ENCODE peak calls at places on chromosomes 11 and 22, in seven cellular contexts. Q is endothelial cell of umbilical vein, I is uterus, E is IMR-90, A is sigmoid colon, H is tibial nerve, M is stomach. Y is an unnamed sample.

GRCh38 chr11:128095459-128096096 is 491.8 kb downstream of the ETS1 start:
- DNase-seq in Q (peak), I (no peak), E (peak), A (no peak), H (no peak), M (no peak), Y (no peak)

GRCh38 chr11:119153049-119153818 is 4.4 kb downstream of the ABCG4 start:
- DNase-seq in Q (no peak), I (no peak), E (no peak), A (no peak), H (no peak), M (no peak), Y (no peak)

GRCh38 chr11:29319231-29319630 is 697.6 kb downstream of the KCNA4 start:
- DNase-seq in Q (no peak), I (no peak), E (peak), A (no peak), H (no peak), M (no peak), Y (no peak)

GRCh38 chr11:65060913-65061408 is 2.6 kb upstream of the NAALADL1 start:
- DNase-seq in Q (peak), I (no peak), E (no peak), A (no peak), H (no peak), M (no peak), Y (no peak)

GRCh38 chr11:69104212-69104855 is 51.4 kb upstream of the SMIM38 start:
- DNase-seq in Q (no peak), I (no peak), E (no peak), A (no peak), H (no peak), M (no peak), Y (no peak)

GRCh38 chr11:108160970-108161566 is 39.7 kb downstream of the ACAT1 start:
- DNase-seq in Q (no peak), I (no peak), E (no peak), A (no peak), H (no peak), M (no peak), Y (no peak)

GRCh38 chr11:85826096-85826855 is 15.3 kb upstream of the SYTL2 start:
- DNase-seq in Q (peak), I (peak), E (peak), A (no peak), H (peak), M (no peak), Y (peak)

GRCh38 chr22:39534591-39535301 is 2.2 kb upstream of the RPS19BP1 start:
- DNase-seq in Q (peak), I (peak), E (peak), A (peak), H (peak), M (peak), Y (peak)

GRCh38 chr11:27362032-27362431 is 983 bp downstream of the CCDC34 start:
- DNase-seq in Q (no peak), I (no peak), E (no peak), A (no peak), H (no peak), M (no peak), Y (no peak)

GRCh38 chr11:116862101-116862637 is 24.7 kb upstream of the APOA1 start:
- DNase-seq in Q (no peak), I (no peak), E (no peak), A (no peak), H (no peak), M (no peak), Y (no peak)

GRCh38 chr11:57597971-57598830 is 716 bp downstream of the SERPING1 start:
- DNase-seq in Q (no peak), I (peak), E (peak), A (peak), H (peak), M (peak), Y (peak)

GRCh38 chr11:40130427-40130826 is 1329.0 kb downstream of the LRRC4C start:
- DNase-seq in Q (no peak), I (no peak), E (no peak), A (no peak), H (no peak), M (no peak), Y (peak)

GRCh38 chr11:113723706-113724246 is 17.7 kb upstream of the TMPRSS5 start:
- DNase-seq in Q (no peak), I (no peak), E (no peak), A (no peak), H (no peak), M (no peak), Y (no peak)

GRCh38 chr11:62545437-62546243 is 966 bp downstream of the AHNAK start:
- DNase-seq in Q (peak), I (peak), E (peak), A (peak), H (peak), M (peak), Y (peak)

GRCh38 chr11:105860105-105860504 is 161.9 kb downstream of the MSANTD4 start:
- DNase-seq in Q (no peak), I (no peak), E (no peak), A (no peak), H (no peak), M (no peak), Y (no peak)
- H3K4me3 ChIP-seq in Q (no peak), I (no peak), E (no peak), A (no peak), H (no peak), M (no peak), Y (no peak)

GRCh38 chr11:2792376-2793250 is 92.8 kb upstream of the KCNQ1OT1 start:
- DNase-seq in Q (no peak), I (peak), E (no peak), A (peak), H (no peak), M (peak), Y (no peak)
- TF ChIP-seq POLR2A in Q (no peak), I (no peak), E (no peak), A (no peak), H (no peak), M (no peak), Y (no peak)

DNA sequence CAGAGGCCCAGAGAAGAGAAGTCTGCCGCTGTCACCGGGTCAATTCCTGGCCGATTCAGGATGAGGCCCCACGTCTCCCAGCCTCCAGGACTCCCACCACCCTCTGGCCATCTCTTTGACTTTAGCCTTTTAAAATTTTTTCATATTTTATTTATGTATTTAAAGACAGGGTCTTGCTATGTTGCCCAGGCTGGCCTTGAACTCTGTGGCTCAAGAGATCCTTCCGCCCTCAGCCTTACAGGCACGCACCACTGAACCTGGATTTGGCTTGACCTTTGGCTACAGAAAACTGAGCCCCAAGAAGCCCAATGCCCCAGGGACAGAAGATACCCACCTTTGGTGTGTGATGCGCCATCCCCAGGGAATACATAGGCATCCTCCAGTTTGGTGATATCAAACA is 3.9 kb downstream of the POLR3H start:
- DNase-seq in Q (no peak), I (no peak), E (no peak), A (no peak), H (no peak), M (no peak), Y (no peak)
- H3K4me3 ChIP-seq in Q (no peak), I (no peak), E (no peak), A (no peak), H (no peak), M (no peak), Y (no peak)

DNA sequence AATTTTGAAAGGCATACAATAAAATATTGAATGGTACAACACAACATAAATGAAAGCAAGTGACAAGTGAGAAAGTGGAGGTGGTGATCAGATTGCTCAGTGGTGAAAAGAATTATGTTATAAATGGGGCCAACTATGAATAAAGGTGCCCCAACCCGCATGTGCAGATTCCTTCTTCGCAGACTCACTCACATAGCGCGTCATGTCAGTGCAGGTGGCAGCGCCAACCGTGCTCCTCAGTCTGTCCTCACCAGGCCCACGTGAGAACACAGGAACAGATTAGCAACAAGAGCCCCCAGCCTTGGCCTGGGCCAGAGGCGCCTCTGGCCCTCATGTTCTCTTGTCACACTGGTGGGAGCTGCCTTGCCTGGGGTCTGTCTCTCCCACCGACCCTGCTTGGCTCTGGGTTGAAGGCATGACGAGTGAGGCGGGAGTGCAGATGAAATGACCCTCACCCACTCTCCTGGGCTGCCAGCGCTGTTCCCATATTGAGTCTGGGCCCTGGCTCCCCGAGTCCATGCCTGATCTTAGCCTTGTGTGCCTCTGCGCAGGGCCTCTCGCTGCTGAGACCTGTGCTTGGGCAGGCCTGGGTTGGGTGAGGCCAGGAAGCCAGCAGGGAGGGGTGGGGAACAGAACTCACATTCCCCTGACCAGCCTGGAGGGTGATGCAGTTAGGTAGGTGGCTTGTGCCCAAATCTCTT is 6.4 kb downstream of the ATG16L2 start:
- DNase-seq in Q (no peak), I (no peak), E (no peak), A (no peak), H (no peak), M (no peak), Y (no peak)
- TF ChIP-seq POLR2A in Q (no peak), I (no peak), E (no peak), A (no peak), H (no peak), M (no peak), Y (no peak)

DNA sequence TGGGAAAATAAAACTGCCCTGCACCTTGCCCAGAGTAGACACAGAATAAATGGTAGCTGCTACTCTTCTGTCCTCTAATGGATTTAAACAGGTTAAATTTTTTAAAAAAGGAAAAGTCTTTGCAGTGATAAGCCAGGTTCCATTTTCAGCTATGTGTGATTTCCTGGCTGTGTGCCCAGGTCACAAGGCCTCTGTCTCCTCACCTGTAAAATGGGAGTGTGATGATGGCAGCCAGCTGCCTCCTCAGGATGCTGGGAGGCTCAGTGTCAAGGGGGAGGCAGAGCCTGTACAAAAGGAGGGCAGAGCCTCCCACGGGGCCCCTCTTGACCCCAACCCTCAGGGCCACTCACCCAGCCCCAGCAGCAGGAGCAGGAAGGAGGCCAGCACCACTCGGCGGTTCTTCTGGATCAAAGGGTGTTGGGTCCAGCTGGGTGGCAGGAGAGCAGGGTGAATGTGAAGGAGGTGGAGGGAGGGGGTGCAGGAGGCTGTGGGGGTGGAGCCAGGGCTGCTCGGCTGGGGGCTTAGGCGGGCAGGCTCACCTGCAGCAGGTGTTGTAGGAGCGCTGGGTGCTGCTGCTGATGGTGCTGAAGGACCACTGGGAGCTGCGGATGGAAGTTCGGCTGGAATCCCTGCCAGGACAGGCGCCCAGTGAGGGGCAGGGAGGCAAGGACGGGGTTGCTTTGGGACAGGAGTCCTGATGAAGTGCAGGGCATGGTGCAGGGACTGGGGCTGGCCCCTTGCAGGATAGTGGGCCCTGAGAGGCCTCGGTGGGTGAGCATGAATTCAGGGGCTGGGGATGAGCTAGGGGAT is 1.9 kb downstream of the TMEM134 start:
- DNase-seq in Q (no peak), I (no peak), E (no peak), A (no peak), H (no peak), M (no peak), Y (no peak)
- H3K4me3 ChIP-seq in Q (no peak), I (no peak), E (no peak), A (no peak), H (no peak), M (no peak), Y (no peak)

GRCh38 chr11:9460322-9461067 is at the start of gene ZNF143:
- DNase-seq in Q (peak), I (peak), E (peak), A (peak), H (peak), M (peak), Y (peak)
- TF ChIP-seq POLR2A in Q (peak), I (peak), E (no peak), A (peak), H (peak), M (peak), Y (peak)

GRCh38 chr22:38461414-38462081 is 6.3 kb upstream of the KDELR3 start:
- DNase-seq in Q (peak), I (peak), E (peak), A (peak), H (peak), M (peak), Y (peak)
- H3K4me3 ChIP-seq in Q (no peak), I (no peak), E (no peak), A (no peak), H (peak), M (no peak), Y (peak)

GRCh38 chr11:123561046-123561781 is 93.2 kb downstream of the SCN3B start:
- DNase-seq in Q (no peak), I (peak), E (peak), A (no peak), H (no peak), M (peak), Y (peak)

GRCh38 chr11:123560001-123560400 is 94.4 kb downstream of the SCN3B start:
- DNase-seq in Q (no peak), I (peak), E (peak), A (peak), H (peak), M (peak), Y (peak)

GRCh38 chr11:123556633-123557032 is 97.8 kb downstream of the SCN3B start:
- DNase-seq in Q (no peak), I (no peak), E (no peak), A (no peak), H (no peak), M (no peak), Y (no peak)

GRCh38 chr11:123559418-123559817 is 95.0 kb downstream of the SCN3B start:
- DNase-seq in Q (no peak), I (no peak), E (peak), A (no peak), H (no peak), M (no peak), Y (peak)

DNA sequence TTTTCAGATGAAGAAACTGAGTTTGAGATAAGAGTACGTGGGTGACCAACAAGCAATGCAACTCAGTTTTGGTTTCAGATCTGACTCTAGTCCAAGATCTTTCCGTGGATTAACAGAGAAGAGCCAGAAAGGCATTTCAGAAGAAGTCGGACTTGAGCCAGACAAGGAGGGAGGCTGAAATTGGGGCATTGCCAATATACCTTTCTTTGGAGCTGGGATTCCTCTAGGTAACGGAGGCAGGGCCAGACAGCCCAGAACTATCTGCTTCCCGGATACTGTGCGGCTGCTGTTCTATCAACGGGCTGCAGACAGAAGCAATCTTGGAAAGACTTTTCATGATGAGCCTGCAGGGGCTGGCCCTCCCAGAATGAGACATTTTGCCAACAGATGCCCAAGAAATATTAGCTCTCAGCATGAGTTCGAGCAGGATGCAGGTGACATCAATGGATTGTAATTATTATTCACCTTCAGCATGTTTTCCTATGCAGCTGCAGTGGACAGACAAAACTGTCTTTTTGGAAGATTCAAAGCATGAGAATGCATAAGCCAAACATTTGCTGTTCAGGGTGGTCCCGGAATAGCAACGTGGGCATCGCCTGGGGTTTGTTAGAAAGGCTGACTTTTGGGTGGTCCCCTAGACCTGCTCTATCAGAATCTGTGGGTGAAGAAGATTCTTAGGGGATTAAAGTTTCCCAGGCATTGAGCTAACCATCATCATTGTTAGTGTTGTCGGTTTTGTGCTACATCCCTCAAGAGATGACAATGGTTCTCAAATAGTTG is 95.7 kb downstream of the SCN3B start:
- DNase-seq in Q (no peak), I (no peak), E (no peak), A (no peak), H (no peak), M (no peak), Y (no peak)
- TF ChIP-seq POLR2A in Q (no peak), I (no peak), E (no peak), A (no peak), H (no peak), M (no peak), Y (no peak)